ENCODE peak calls at places on chromosomes 13 and 19, in seven cellular contexts. D is GM12878; K is Calu3; G is fibroblast of pulmonary artery; T is H4; O is stimulated activated CD4-positive, alpha-beta T cell treated with anti-CD3 and anti-CD28 coated beads, Interleukin-12 subunit alpha, Interleukin-12 subunit beta, amount 100 ng/mL, for 24 hours; L is HS-27A. S is an unnamed sample.

GRCh38 chr13:48831248-48831647 is 144.5 kb upstream of the FNDC3A start:
- DNase-seq in D (peak; percentile 16), K (no peak), G (no peak), T (no peak), O (no peak), L (no peak), S (no peak)

GRCh38 chr13:74575729-74576125 is 441.5 kb upstream of the KLF12 start:
- DNase-seq in D (no peak), K (no peak), G (peak; percentile 60), T (peak; percentile 2), O (no peak), L (no peak), S (peak; percentile 93)

GRCh38 chr19:43526884-43527859 is at the start of gene ETHE1:
- DNase-seq in D (no peak), K (peak; percentile 86), G (peak; percentile 50), T (no peak), O (peak; percentile 55), L (no peak), S (peak; percentile 94)

GRCh38 chr19:13181747-13182388 is 31.7 kb downstream of the IER2 start:
- DNase-seq in D (no peak), K (no peak), G (peak; percentile 69), T (peak; percentile 59), O (no peak), L (no peak), S (peak; percentile 89)

GRCh38 chr13:95480131-95480545 is 72.4 kb upstream of the CLDN10 start:
- DNase-seq in D (peak; percentile 71), K (no peak), G (peak; percentile 36), T (no peak), O (no peak), L (no peak), S (no peak)

GRCh38 chr13:99386911-99387788 is 80.0 kb upstream of the GPR183 start:
- DNase-seq in D (peak; percentile 66), K (peak; percentile 16), G (peak; percentile 22), T (no peak), O (peak; percentile 68), L (peak; percentile 2), S (no peak)

GRCh38 chr19:44600466-44600865 is 12.9 kb upstream of the IGSF23 start:
- DNase-seq in D (no peak), K (no peak), G (no peak), T (no peak), O (no peak), L (no peak), S (no peak)

GRCh38 chr19:58182577-58182988 is 278 bp upstream of the ZNF274 start:
- DNase-seq in D (no peak), K (no peak), G (no peak), T (no peak), O (peak; percentile 71), L (no peak), S (no peak)

GRCh38 chr19:33394006-33394722 is 20.7 kb downstream of the CEBPG start:
- DNase-seq in D (no peak), K (no peak), G (peak; percentile 73), T (peak; percentile 54), O (no peak), L (peak; percentile 31), S (peak; percentile 85)

GRCh38 chr19:1748115-1748702 is 5.1 kb upstream of the ONECUT3 start:
- DNase-seq in D (no peak), K (no peak), G (no peak), T (no peak), O (no peak), L (no peak), S (peak; percentile 75)

GRCh38 chr13:58397596-58398387 is 766.2 kb downstream of the PCDH17 start:
- DNase-seq in D (no peak), K (no peak), G (no peak), T (no peak), O (no peak), L (no peak), S (peak; percentile 43)

GRCh38 chr13:26599403-26599802 is 41.9 kb downstream of the WASF3 start:
- DNase-seq in D (no peak), K (no peak), G (no peak), T (no peak), O (no peak), L (no peak), S (no peak)

GRCh38 chr13:110957181-110957884 is 42.5 kb upstream of the ANKRD10 start:
- DNase-seq in D (no peak), K (no peak), G (no peak), T (no peak), O (no peak), L (no peak), S (no peak)

GRCh38 chr19:32350492-32350891 is 5.1 kb downstream of the ZNF507 start:
- DNase-seq in D (no peak), K (no peak), G (no peak), T (no peak), O (no peak), L (no peak), S (no peak)

S was measured in kidney.